ENCODE peak calls at places on chromosomes 13 and 19, in four cellular contexts. T is HL-60, S is K562, I is GM12878. H is an unnamed sample.

GRCh38 chr19:7912144-7912696 is 2.4 kb upstream of the TGFBR3L start:
- DNase-seq in S (no peak), T (no peak), I (no peak), H (no peak)

GRCh38 chr13:27622102-27622820 is 569 bp downstream of the POLR1D start:
- DNase-seq in I (no peak), T (no peak), S (no peak), H (no peak)

GRCh38 chr19:40662925-40663711 is 27.3 kb downstream of the NUMBL start:
- DNase-seq in T (peak; percentile 80), I (peak; percentile 24), S (peak; percentile 89), H (peak; percentile 95)

GRCh38 chr19:42345191-42345812 is 19.9 kb downstream of the MEGF8 start:
- DNase-seq in I (no peak), S (no peak), T (no peak), H (no peak)

GRCh38 chr19:20858861-20859260 is 64.2 kb upstream of the ZNF85 start:
- DNase-seq in T (no peak), I (no peak), S (no peak), H (no peak)

GRCh38 chr13:109816112-109816978 is 30.0 kb upstream of the IRS2 start:
- DNase-seq in T (no peak), S (no peak), I (no peak), H (no peak)

GRCh38 chr13:75788494-75788991 is 152.4 kb downstream of the LMO7 start:
- DNase-seq in S (no peak), I (no peak), T (no peak), H (no peak)

GRCh38 chr13:43546260-43546659 is 240.5 kb downstream of the ENOX1 start:
- DNase-seq in I (no peak), T (no peak), S (no peak), H (no peak)

GRCh38 chr13:39263531-39263930 is 225.3 kb downstream of the NHLRC3 start:
- DNase-seq in S (no peak), T (no peak), I (no peak), H (no peak)

GRCh38 chr13:110340812-110341444 is 33.8 kb downstream of the COL4A2 start:
- DNase-seq in I (no peak), T (no peak), S (no peak), H (no peak)

GRCh38 chr13:41900918-41901317 is 60.0 kb downstream of the VWA8 start:
- DNase-seq in I (no peak), S (no peak), T (no peak), H (no peak)

GRCh38 chr19:16497042-16497441 is 848 bp downstream of the C19orf44 start:
- DNase-seq in T (no peak), I (no peak), S (no peak), H (no peak)

GRCh38 chr13:20198781-20199180 is 6.0 kb upstream of the GJB2 start:
- DNase-seq in T (no peak), I (no peak), S (no peak), H (no peak)

GRCh38 chr13:41008349-41008980 is 10.7 kb downstream of the ELF1 start:
- DNase-seq in S (no peak), I (no peak), T (peak; percentile 59), H (no peak)

GRCh38 chr13:21812192-21812626 is 141.3 kb downstream of the FGF9 start:
- DNase-seq in T (no peak), I (no peak), S (no peak), H (no peak)

GRCh38 chr19:7395360-7395781 is 46.6 kb downstream of the ARHGEF18 start:
- DNase-seq in S (no peak), T (no peak), I (no peak), H (no peak)

GRCh38 chr13:102355251-102355650 is 46.6 kb downstream of the FGF14 start:
- DNase-seq in I (no peak), S (no peak), T (no peak), H (no peak)

GRCh38 chr19:3268763-3269162 is 44.3 kb downstream of the CELF5 start:
- DNase-seq in S (no peak), I (no peak), T (no peak), H (no peak)

GRCh38 chr19:45311640-45312039 is 11.0 kb downstream of the CKM start:
- DNase-seq in I (no peak), T (peak; percentile 36), S (no peak), H (no peak)

GRCh38 chr19:35619290-35619923 is 6.9 kb downstream of the HAUS5 start:
- DNase-seq in S (no peak), I (no peak), T (no peak), H (no peak)

GRCh38 chr19:16244091-16244490 is 46.4 kb downstream of the AP1M1 start:
- DNase-seq in T (no peak), S (no peak), I (no peak), H (no peak)

GRCh38 chr13:40306817-40307216 is 359.6 kb downstream of the FOXO1 start:
- DNase-seq in S (no peak), T (no peak), I (no peak), H (no peak)

GRCh38 chr13:27997904-27998522 is 9.5 kb upstream of the URAD start:
- DNase-seq in I (no peak), S (peak; percentile 17), T (no peak), H (no peak)

GRCh38 chr19:40888191-40888590 is 6.2 kb upstream of the CYP2A7 start:
- DNase-seq in S (no peak), T (no peak), I (no peak), H (no peak)

GRCh38 chr19:8335343-8336071 is 7.6 kb downstream of the KANK3 start:
- DNase-seq in I (no peak), S (peak; percentile 52), T (no peak), H (no peak)

GRCh38 chr13:96003304-96003703 is 49.9 kb downstream of the UGGT2 start:
- DNase-seq in I (no peak), S (no peak), T (no peak), H (no peak)

GRCh38 chr13:90502143-90502542 is 845.3 kb upstream of the MIR17HG start:
- DNase-seq in T (no peak), S (no peak), I (no peak), H (no peak)

GRCh38 chr19:14473915-14474578 is 1.1 kb downstream of the PTGER1 start:
- DNase-seq in T (no peak), S (no peak), I (no peak), H (no peak)

GRCh38 chr13:20332361-20333096 is 100.4 kb upstream of the GJB6 start:
- DNase-seq in S (no peak), I (no peak), T (no peak), H (no peak)

GRCh38 chr13:49371943-49372636 is 71.8 kb downstream of the CAB39L start:
- DNase-seq in S (no peak), I (no peak), T (no peak), H (no peak)

GRCh38 chr13:65990684-65991083 is 1239.5 kb downstream of the PCDH9 start:
- DNase-seq in I (no peak), T (no peak), S (no peak), H (no peak)
- TF ChIP-seq SPI1 in I (no peak), T (no peak), S (no peak), H (no peak)

GRCh38 chr19:37959665-37960114 is 52.7 kb downstream of the SIPA1L3 start:
- DNase-seq in I (no peak), T (no peak), S (no peak), H (no peak)
- TF ChIP-seq SPI1 in I (no peak), T (no peak), S (no peak), H (no peak)

GRCh38 chr13:51906581-51906980 is 44.8 kb downstream of the CCDC70 start:
- DNase-seq in T (no peak), I (no peak), S (no peak), H (no peak)
- TF ChIP-seq SPI1 in T (no peak), I (no peak), S (no peak), H (no peak)

DNA sequence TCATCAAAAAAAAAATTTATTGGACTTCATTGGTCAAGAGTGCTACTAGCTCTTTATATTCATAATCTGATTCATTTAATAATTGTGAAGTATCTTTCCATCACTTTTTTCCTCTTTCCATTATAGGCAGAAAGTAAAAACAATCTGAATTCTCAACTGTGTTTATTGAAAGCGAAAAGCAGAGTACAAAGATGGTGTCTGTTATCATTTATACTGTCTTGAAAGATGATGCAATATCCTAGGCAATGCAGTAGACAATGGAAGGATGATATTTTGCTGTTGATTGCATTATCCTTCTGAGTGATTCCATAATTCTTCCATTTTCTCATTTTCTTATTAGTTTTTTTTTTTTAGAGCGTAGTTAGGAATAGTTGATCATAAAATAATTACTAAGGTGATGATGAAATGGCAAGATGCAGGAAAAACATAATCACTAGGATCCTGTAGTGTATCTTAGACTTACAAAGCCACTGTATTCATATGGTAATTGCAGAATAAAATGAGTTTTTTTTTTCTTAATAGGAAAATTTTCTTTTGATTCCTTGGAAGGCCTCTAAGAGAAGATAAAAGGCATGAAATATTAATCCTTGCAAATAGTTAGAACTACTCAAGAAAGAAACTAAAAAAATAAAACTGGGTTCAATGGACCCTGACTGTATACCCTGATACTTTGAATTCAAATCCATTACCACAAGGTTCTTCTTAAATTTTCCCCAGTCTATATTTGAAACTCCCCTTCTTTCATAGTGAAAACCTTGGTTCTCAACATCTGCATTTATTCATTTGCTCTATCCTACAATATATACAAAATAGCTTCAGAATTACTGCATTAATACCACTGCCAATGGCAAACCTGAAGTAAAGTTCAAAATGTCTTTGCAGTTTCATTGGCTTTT is 11.6 kb downstream of the URI1 start:
- DNase-seq in T (no peak), I (no peak), S (no peak), H (no peak)
- TF ChIP-seq SPI1 in T (no peak), I (no peak), S (no peak), H (no peak)

DNA sequence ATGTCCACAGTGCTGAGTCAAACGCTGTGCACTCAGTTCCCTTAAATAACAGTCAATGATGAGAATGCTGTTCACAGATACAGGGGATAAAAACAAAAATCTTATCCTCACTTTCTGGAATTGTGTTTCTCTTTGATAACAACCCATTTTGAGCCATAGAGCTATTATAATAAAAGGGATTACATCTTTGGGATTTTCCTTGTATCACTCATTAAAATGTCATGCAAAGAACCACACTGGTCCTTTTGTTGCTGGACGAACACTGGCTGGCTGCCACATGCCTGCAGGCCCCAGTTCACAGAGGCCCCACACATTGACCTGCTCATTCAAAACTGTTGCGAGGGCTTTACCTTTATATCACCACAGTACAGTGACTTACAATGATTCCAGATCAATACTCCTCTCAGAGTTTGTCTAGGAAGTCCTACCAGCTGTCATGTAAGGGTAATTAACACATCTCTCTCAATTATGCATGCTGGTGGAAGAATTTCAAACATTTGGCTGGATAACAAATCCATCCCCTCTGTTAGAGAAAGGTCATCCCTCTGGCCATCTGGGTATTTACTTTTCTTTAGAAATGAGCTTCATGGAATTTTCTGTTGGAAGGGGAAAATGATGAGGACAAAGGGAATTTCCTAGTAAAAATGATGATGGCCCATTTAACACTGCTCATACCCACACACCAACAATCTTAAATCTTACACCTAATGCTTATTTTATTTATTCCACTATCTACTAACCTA is 85.9 kb downstream of the MBNL2 start:
- DNase-seq in I (no peak), T (no peak), S (no peak), H (no peak)
- TF ChIP-seq SPI1 in I (no peak), T (no peak), S (no peak), H (no peak)